ENCODE peak calls at places on chromosome 3, in six cellular contexts. One of them, this sample, is unnamed.

GRCh38 chr3:197458179-197458707 is 97.5 kb downstream of the BDH1 start:
- DNase-seq in heart right ventricle: no peak
- DNase-seq in fibroblast of the aortic adventitia: no peak
- DNase-seq in CD8-positive, alpha-beta T cell: no peak
- DNase-seq in cardiac fibroblast: no peak
- DNase-seq in AG04449: no peak
- DNase-seq in this sample: no peak

GRCh38 chr3:195829897-195830254 is 18.1 kb upstream of the MUC4 start:
- DNase-seq in heart right ventricle: no peak
- DNase-seq in fibroblast of the aortic adventitia: no peak
- DNase-seq in CD8-positive, alpha-beta T cell: no peak
- DNase-seq in cardiac fibroblast: no peak
- DNase-seq in AG04449: no peak
- DNase-seq in this sample: peak; percentile 71

GRCh38 chr3:377158-377561 is 180.6 kb downstream of the CHL1 start:
- DNase-seq in heart right ventricle: no peak
- DNase-seq in fibroblast of the aortic adventitia: peak; percentile 6
- DNase-seq in CD8-positive, alpha-beta T cell: no peak
- DNase-seq in cardiac fibroblast: peak; percentile 53
- DNase-seq in AG04449: no peak
- DNase-seq in this sample: no peak

GRCh38 chr3:126441256-126441880 is 34.3 kb downstream of the ZXDC start:
- DNase-seq in heart right ventricle: no peak
- DNase-seq in fibroblast of the aortic adventitia: no peak
- DNase-seq in CD8-positive, alpha-beta T cell: no peak
- DNase-seq in cardiac fibroblast: no peak
- DNase-seq in AG04449: no peak
- DNase-seq in this sample: no peak

GRCh38 chr3:24470277-24470676 is 24.4 kb downstream of the THRB start:
- DNase-seq in heart right ventricle: no peak
- DNase-seq in fibroblast of the aortic adventitia: no peak
- DNase-seq in CD8-positive, alpha-beta T cell: no peak
- DNase-seq in cardiac fibroblast: no peak
- DNase-seq in AG04449: no peak
- DNase-seq in this sample: no peak

GRCh38 chr3:88963003-88963402 is 144.4 kb upstream of the EPHA3 start:
- DNase-seq in heart right ventricle: no peak
- DNase-seq in fibroblast of the aortic adventitia: no peak
- DNase-seq in CD8-positive, alpha-beta T cell: no peak
- DNase-seq in cardiac fibroblast: no peak
- DNase-seq in AG04449: no peak
- DNase-seq in this sample: no peak

GRCh38 chr3:175896655-175897054 is 1037.5 kb downstream of the NAALADL2 start:
- DNase-seq in heart right ventricle: no peak
- DNase-seq in fibroblast of the aortic adventitia: no peak
- DNase-seq in CD8-positive, alpha-beta T cell: no peak
- DNase-seq in cardiac fibroblast: no peak
- DNase-seq in AG04449: no peak
- DNase-seq in this sample: no peak

GRCh38 chr3:194485471-194485875 is 1.3 kb downstream of the ATP13A3 start:
- DNase-seq in heart right ventricle: no peak
- DNase-seq in fibroblast of the aortic adventitia: peak; percentile 63
- DNase-seq in CD8-positive, alpha-beta T cell: no peak
- DNase-seq in cardiac fibroblast: peak; percentile 68
- DNase-seq in AG04449: no peak
- DNase-seq in this sample: no peak

GRCh38 chr3:136772709-136773108 is 20.5 kb upstream of the STAG1 start:
- DNase-seq in heart right ventricle: no peak
- DNase-seq in fibroblast of the aortic adventitia: peak; percentile 53
- DNase-seq in CD8-positive, alpha-beta T cell: no peak
- DNase-seq in cardiac fibroblast: peak; percentile 34
- DNase-seq in AG04449: no peak
- DNase-seq in this sample: no peak

GRCh38 chr3:36219398-36219797 is 160.9 kb upstream of the STAC start:
- DNase-seq in heart right ventricle: no peak
- DNase-seq in fibroblast of the aortic adventitia: peak; percentile 52
- DNase-seq in CD8-positive, alpha-beta T cell: no peak
- DNase-seq in cardiac fibroblast: peak; percentile 73
- DNase-seq in AG04449: peak; percentile 33
- DNase-seq in this sample: no peak

GRCh38 chr3:99846472-99846871 is 28.8 kb downstream of the CMSS1 start:
- DNase-seq in heart right ventricle: no peak
- DNase-seq in fibroblast of the aortic adventitia: peak; percentile 72
- DNase-seq in CD8-positive, alpha-beta T cell: no peak
- DNase-seq in cardiac fibroblast: peak; percentile 79
- DNase-seq in AG04449: no peak
- DNase-seq in this sample: no peak

GRCh38 chr3:128382221-128382807 is 84.4 kb downstream of the DNAJB8 start:
- DNase-seq in heart right ventricle: peak; percentile 44
- DNase-seq in fibroblast of the aortic adventitia: no peak
- DNase-seq in CD8-positive, alpha-beta T cell: no peak
- DNase-seq in cardiac fibroblast: no peak
- DNase-seq in AG04449: no peak
- DNase-seq in this sample: no peak

GRCh38 chr3:183895296-183895695 is 10.6 kb upstream of the PARL start:
- DNase-seq in heart right ventricle: no peak
- DNase-seq in fibroblast of the aortic adventitia: peak; percentile 73
- DNase-seq in CD8-positive, alpha-beta T cell: peak; percentile 39
- DNase-seq in cardiac fibroblast: peak; percentile 72
- DNase-seq in AG04449: peak; percentile 5
- DNase-seq in this sample: no peak

GRCh38 chr3:52051444-52051843 is 4.9 kb downstream of the DUSP7 start:
- DNase-seq in heart right ventricle: no peak
- DNase-seq in fibroblast of the aortic adventitia: no peak
- DNase-seq in CD8-positive, alpha-beta T cell: no peak
- DNase-seq in cardiac fibroblast: no peak
- DNase-seq in AG04449: no peak
- DNase-seq in this sample: no peak

GRCh38 chr3:159860269-159860668 is 128.4 kb upstream of the IL12A start:
- DNase-seq in heart right ventricle: no peak
- DNase-seq in fibroblast of the aortic adventitia: no peak
- DNase-seq in CD8-positive, alpha-beta T cell: no peak
- DNase-seq in cardiac fibroblast: no peak
- DNase-seq in AG04449: no peak
- DNase-seq in this sample: no peak

GRCh38 chr3:159859836-159860235 is 128.8 kb upstream of the IL12A start:
- DNase-seq in heart right ventricle: no peak
- DNase-seq in fibroblast of the aortic adventitia: no peak
- DNase-seq in CD8-positive, alpha-beta T cell: no peak
- DNase-seq in cardiac fibroblast: no peak
- DNase-seq in AG04449: no peak
- DNase-seq in this sample: no peak

GRCh38 chr3:159857840-159858239 is 130.8 kb upstream of the IL12A start:
- DNase-seq in heart right ventricle: no peak
- DNase-seq in fibroblast of the aortic adventitia: no peak
- DNase-seq in CD8-positive, alpha-beta T cell: no peak
- DNase-seq in cardiac fibroblast: no peak
- DNase-seq in AG04449: no peak
- DNase-seq in this sample: no peak

GRCh38 chr3:159859424-159859823 is 129.2 kb upstream of the IL12A start:
- DNase-seq in heart right ventricle: no peak
- DNase-seq in fibroblast of the aortic adventitia: no peak
- DNase-seq in CD8-positive, alpha-beta T cell: no peak
- DNase-seq in cardiac fibroblast: no peak
- DNase-seq in AG04449: no peak
- DNase-seq in this sample: no peak

DNA sequence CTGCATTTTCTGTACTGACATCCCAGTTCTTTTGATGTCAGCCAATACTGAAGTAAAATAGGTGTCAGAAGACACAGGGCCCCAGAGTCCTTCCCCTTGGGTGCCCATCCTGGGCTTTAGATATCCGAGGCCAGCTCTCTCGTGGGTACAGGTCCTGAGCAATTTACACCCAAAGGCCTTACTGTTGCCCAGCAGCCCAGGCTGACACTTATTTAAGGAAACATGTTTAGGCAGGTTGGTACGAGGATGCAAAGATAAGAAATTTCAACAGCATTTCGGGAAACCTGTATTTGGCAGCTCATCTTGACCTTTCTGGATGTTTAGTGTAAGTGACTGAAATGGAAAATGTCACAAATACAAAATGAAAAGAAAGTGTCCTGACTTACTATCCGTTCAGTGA is 130.0 kb upstream of the IL12A start:
- DNase-seq in heart right ventricle: no peak
- DNase-seq in fibroblast of the aortic adventitia: no peak
- DNase-seq in CD8-positive, alpha-beta T cell: no peak
- DNase-seq in cardiac fibroblast: no peak
- DNase-seq in AG04449: no peak
- DNase-seq in this sample: no peak
- H3K4me3 ChIP-seq in heart right ventricle: no peak overlapping the region
- H3K4me3 ChIP-seq in fibroblast of the aortic adventitia: no peak overlapping the region
- H3K4me3 ChIP-seq in CD8-positive, alpha-beta T cell: no peak overlapping the region
- H3K4me3 ChIP-seq in cardiac fibroblast: no peak overlapping the region
- H3K4me3 ChIP-seq in AG04449: no peak overlapping the region
- H3K4me3 ChIP-seq in this sample: no peak overlapping the region

GRCh38 chr3:148720873-148721272 is 23.2 kb downstream of the AGTR1 start:
- DNase-seq in heart right ventricle: no peak
- DNase-seq in fibroblast of the aortic adventitia: no peak
- DNase-seq in CD8-positive, alpha-beta T cell: no peak
- DNase-seq in cardiac fibroblast: no peak
- DNase-seq in AG04449: no peak
- DNase-seq in this sample: no peak

GRCh38 chr3:148717918-148718317 is 20.2 kb downstream of the AGTR1 start:
- DNase-seq in heart right ventricle: no peak
- DNase-seq in fibroblast of the aortic adventitia: no peak
- DNase-seq in CD8-positive, alpha-beta T cell: no peak
- DNase-seq in cardiac fibroblast: no peak
- DNase-seq in AG04449: no peak
- DNase-seq in this sample: no peak

GRCh38 chr3:148714521-148714920 is 16.8 kb downstream of the AGTR1 start:
- DNase-seq in heart right ventricle: no peak
- DNase-seq in fibroblast of the aortic adventitia: no peak
- DNase-seq in CD8-positive, alpha-beta T cell: no peak
- DNase-seq in cardiac fibroblast: no peak
- DNase-seq in AG04449: no peak
- DNase-seq in this sample: no peak

GRCh38 chr3:148718982-148719862 is 21.5 kb downstream of the AGTR1 start:
- DNase-seq in heart right ventricle: no peak
- DNase-seq in fibroblast of the aortic adventitia: peak; percentile 58
- DNase-seq in CD8-positive, alpha-beta T cell: no peak
- DNase-seq in cardiac fibroblast: peak; percentile 58
- DNase-seq in AG04449: no peak
- DNase-seq in this sample: no peak

GRCh38 chr3:148716657-148717056 is 19.0 kb downstream of the AGTR1 start:
- DNase-seq in heart right ventricle: no peak
- DNase-seq in fibroblast of the aortic adventitia: no peak
- DNase-seq in CD8-positive, alpha-beta T cell: no peak
- DNase-seq in cardiac fibroblast: no peak
- DNase-seq in AG04449: no peak
- DNase-seq in this sample: no peak
- TF ChIP-seq CTCF in heart right ventricle: no peak
- TF ChIP-seq CTCF in fibroblast of the aortic adventitia: peak; percentile 18
- TF ChIP-seq CTCF in CD8-positive, alpha-beta T cell: no peak
- TF ChIP-seq CTCF in cardiac fibroblast: peak; percentile 7
- TF ChIP-seq CTCF in AG04449: no peak
- TF ChIP-seq CTCF in this sample: no peak

GRCh38 chr3:104519468-104519867 is 847.2 kb upstream of the ALCAM start:
- DNase-seq in heart right ventricle: no peak
- DNase-seq in fibroblast of the aortic adventitia: no peak
- DNase-seq in CD8-positive, alpha-beta T cell: no peak
- DNase-seq in cardiac fibroblast: no peak
- DNase-seq in AG04449: no peak
- DNase-seq in this sample: no peak

GRCh38 chr3:104523136-104523535 is 843.6 kb upstream of the ALCAM start:
- DNase-seq in heart right ventricle: no peak
- DNase-seq in fibroblast of the aortic adventitia: no peak
- DNase-seq in CD8-positive, alpha-beta T cell: no peak
- DNase-seq in cardiac fibroblast: no peak
- DNase-seq in AG04449: no peak
- DNase-seq in this sample: no peak

GRCh38 chr3:104521606-104522336 is 844.9 kb upstream of the ALCAM start:
- DNase-seq in heart right ventricle: no peak
- DNase-seq in fibroblast of the aortic adventitia: no peak
- DNase-seq in CD8-positive, alpha-beta T cell: no peak
- DNase-seq in cardiac fibroblast: no peak
- DNase-seq in AG04449: no peak
- DNase-seq in this sample: no peak

GRCh38 chr3:104519068-104519467 is 847.6 kb upstream of the ALCAM start:
- DNase-seq in heart right ventricle: no peak
- DNase-seq in fibroblast of the aortic adventitia: no peak
- DNase-seq in CD8-positive, alpha-beta T cell: no peak
- DNase-seq in cardiac fibroblast: no peak
- DNase-seq in AG04449: no peak
- DNase-seq in this sample: no peak

DNA sequence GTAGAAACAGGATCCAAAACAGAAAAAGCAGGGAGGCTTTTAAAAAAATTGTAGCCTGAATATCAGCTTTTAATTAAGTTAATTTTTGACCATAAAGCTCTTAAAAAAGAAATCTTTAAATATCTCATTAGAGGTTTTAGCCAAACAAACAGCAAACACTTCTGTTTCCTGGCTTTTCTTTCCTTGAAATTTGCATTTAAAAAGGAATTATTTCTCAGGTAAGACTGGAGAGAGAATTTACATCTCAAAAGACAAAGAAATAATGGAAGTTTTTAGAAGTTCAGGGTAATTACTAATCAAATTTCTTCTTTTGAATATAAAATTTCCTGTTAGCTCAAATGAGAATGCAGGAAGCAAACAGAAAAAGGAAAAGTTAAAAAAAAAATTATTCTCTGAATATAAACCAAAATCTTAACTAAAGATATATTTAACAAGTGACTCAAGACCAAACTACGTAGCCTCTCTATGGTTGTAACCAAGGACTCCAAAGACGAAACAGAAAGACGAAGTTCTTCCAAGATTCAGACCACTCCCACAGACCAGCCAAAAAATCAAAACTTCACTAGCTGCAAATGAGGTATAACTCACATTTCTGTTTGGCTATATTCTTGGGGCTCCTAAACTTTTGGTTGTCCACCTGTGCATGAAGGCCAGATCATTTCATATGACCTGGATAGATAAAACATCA is 846.6 kb upstream of the ALCAM start:
- DNase-seq in heart right ventricle: no peak
- DNase-seq in fibroblast of the aortic adventitia: peak; percentile 43
- DNase-seq in CD8-positive, alpha-beta T cell: no peak
- DNase-seq in cardiac fibroblast: peak; percentile 5
- DNase-seq in AG04449: no peak
- DNase-seq in this sample: no peak
- H3K4me3 ChIP-seq in heart right ventricle: no peak overlapping the region
- H3K4me3 ChIP-seq in fibroblast of the aortic adventitia: no peak overlapping the region
- H3K4me3 ChIP-seq in CD8-positive, alpha-beta T cell: no peak overlapping the region
- H3K4me3 ChIP-seq in cardiac fibroblast: no peak overlapping the region
- H3K4me3 ChIP-seq in AG04449: no peak overlapping the region
- H3K4me3 ChIP-seq in this sample: no peak overlapping the region

GRCh38 chr3:107680698-107681097 is 157.9 kb downstream of the BBX start:
- DNase-seq in heart right ventricle: no peak
- DNase-seq in fibroblast of the aortic adventitia: no peak
- DNase-seq in CD8-positive, alpha-beta T cell: no peak
- DNase-seq in cardiac fibroblast: peak; percentile 42
- DNase-seq in AG04449: no peak
- DNase-seq in this sample: no peak

GRCh38 chr3:107675233-107675900 is 152.6 kb downstream of the BBX start:
- DNase-seq in heart right ventricle: no peak
- DNase-seq in fibroblast of the aortic adventitia: no peak
- DNase-seq in CD8-positive, alpha-beta T cell: no peak
- DNase-seq in cardiac fibroblast: no peak
- DNase-seq in AG04449: no peak
- DNase-seq in this sample: no peak

GRCh38 chr3:107679911-107680310 is 157.1 kb downstream of the BBX start:
- DNase-seq in heart right ventricle: no peak
- DNase-seq in fibroblast of the aortic adventitia: no peak
- DNase-seq in CD8-positive, alpha-beta T cell: no peak
- DNase-seq in cardiac fibroblast: no peak
- DNase-seq in AG04449: no peak
- DNase-seq in this sample: no peak

GRCh38 chr3:107674371-107674770 is 151.6 kb downstream of the BBX start:
- DNase-seq in heart right ventricle: no peak
- DNase-seq in fibroblast of the aortic adventitia: peak; percentile 43
- DNase-seq in CD8-positive, alpha-beta T cell: no peak
- DNase-seq in cardiac fibroblast: no peak
- DNase-seq in AG04449: no peak
- DNase-seq in this sample: no peak

GRCh38 chr3:107676469-107677309 is 153.9 kb downstream of the BBX start:
- DNase-seq in heart right ventricle: no peak
- DNase-seq in fibroblast of the aortic adventitia: peak; percentile 49
- DNase-seq in CD8-positive, alpha-beta T cell: no peak
- DNase-seq in cardiac fibroblast: peak; percentile 56
- DNase-seq in AG04449: no peak
- DNase-seq in this sample: no peak
- TF ChIP-seq CTCF in heart right ventricle: peak; percentile 73
- TF ChIP-seq CTCF in fibroblast of the aortic adventitia: peak; percentile 49
- TF ChIP-seq CTCF in CD8-positive, alpha-beta T cell: peak; percentile 74
- TF ChIP-seq CTCF in cardiac fibroblast: peak; percentile 42
- TF ChIP-seq CTCF in AG04449: peak; percentile 29
- TF ChIP-seq CTCF in this sample: peak; percentile 6